ENCODE peak calls at places on chromosomes 12 and 14, in five cellular contexts. One of them, this sample, is unnamed.

GRCh38 chr12:93287152-93287551 is 90.6 kb upstream of the NUDT4 start:
- DNase-seq in WTC11: no peak
- DNase-seq in HCT116: no peak
- DNase-seq in HFFc6: no peak
- DNase-seq in GM10248: no peak
- DNase-seq in this sample: no peak

GRCh38 chr12:29460082-29460481 is 37.4 kb downstream of the OVCH1 start:
- DNase-seq in WTC11: no peak
- DNase-seq in HCT116: no peak
- DNase-seq in HFFc6: no peak
- DNase-seq in GM10248: no peak
- DNase-seq in this sample: no peak

GRCh38 chr14:70045715-70046535 is 142.8 kb downstream of the SLC8A3 start:
- DNase-seq in WTC11: peak
- DNase-seq in HCT116: peak
- DNase-seq in HFFc6: peak
- DNase-seq in GM10248: peak
- DNase-seq in this sample: peak

GRCh38 chr12:115323223-115323905 is 639.4 kb upstream of the TBX3 start:
- DNase-seq in WTC11: no peak
- DNase-seq in HCT116: no peak
- DNase-seq in HFFc6: peak
- DNase-seq in GM10248: no peak
- DNase-seq in this sample: no peak

GRCh38 chr12:93622485-93622884 is 50.0 kb downstream of the SOCS2 start:
- DNase-seq in WTC11: no peak
- DNase-seq in HCT116: no peak
- DNase-seq in HFFc6: no peak
- DNase-seq in GM10248: no peak
- DNase-seq in this sample: no peak

GRCh38 chr12:78885466-78885865 is 20.9 kb downstream of the SYT1 start:
- DNase-seq in WTC11: peak
- DNase-seq in HCT116: no peak
- DNase-seq in HFFc6: no peak
- DNase-seq in GM10248: no peak
- DNase-seq in this sample: no peak

GRCh38 chr12:52380271-52380694 is 5.2 kb downstream of the KRT84 start:
- DNase-seq in WTC11: peak
- DNase-seq in HCT116: no peak
- DNase-seq in HFFc6: peak
- DNase-seq in GM10248: no peak
- DNase-seq in this sample: no peak

GRCh38 chr12:72095025-72095424 is 156.4 kb downstream of the TPH2 start:
- DNase-seq in WTC11: no peak
- DNase-seq in HCT116: no peak
- DNase-seq in HFFc6: no peak
- DNase-seq in GM10248: no peak
- DNase-seq in this sample: no peak

GRCh38 chr14:99127651-99128167 is 144.3 kb downstream of the BCL11B start:
- DNase-seq in WTC11: no peak
- DNase-seq in HCT116: no peak
- DNase-seq in HFFc6: no peak
- DNase-seq in GM10248: no peak
- DNase-seq in this sample: no peak

GRCh38 chr12:25959069-25959961 is 833 bp downstream of the RASSF8 start:
- DNase-seq in WTC11: peak
- DNase-seq in HCT116: no peak
- DNase-seq in HFFc6: peak
- DNase-seq in GM10248: peak
- DNase-seq in this sample: no peak

GRCh38 chr12:124231980-124232653 is 62.8 kb upstream of the RFLNA start:
- DNase-seq in WTC11: no peak
- DNase-seq in HCT116: no peak
- DNase-seq in HFFc6: no peak
- DNase-seq in GM10248: no peak
- DNase-seq in this sample: no peak

GRCh38 chr12:71710276-71711125 is 24.6 kb downstream of the TMEM19 start:
- DNase-seq in WTC11: no peak
- DNase-seq in HCT116: peak
- DNase-seq in HFFc6: peak
- DNase-seq in GM10248: no peak
- DNase-seq in this sample: no peak

GRCh38 chr12:131849700-131850553 is 21.7 kb downstream of the MMP17 start:
- DNase-seq in WTC11: no peak
- DNase-seq in HCT116: no peak
- DNase-seq in HFFc6: no peak
- DNase-seq in GM10248: no peak
- DNase-seq in this sample: no peak

GRCh38 chr12:131851741-131852550 is 23.8 kb downstream of the MMP17 start:
- DNase-seq in WTC11: no peak
- DNase-seq in HCT116: no peak
- DNase-seq in HFFc6: no peak
- DNase-seq in GM10248: no peak
- DNase-seq in this sample: no peak

GRCh38 chr12:131852551-131853299 is 24.5 kb downstream of the MMP17 start:
- DNase-seq in WTC11: no peak
- DNase-seq in HCT116: no peak
- DNase-seq in HFFc6: no peak
- DNase-seq in GM10248: no peak
- DNase-seq in this sample: no peak

GRCh38 chr12:131848753-131849152 is 20.6 kb downstream of the MMP17 start:
- DNase-seq in WTC11: no peak
- DNase-seq in HCT116: no peak
- DNase-seq in HFFc6: no peak
- DNase-seq in GM10248: no peak
- DNase-seq in this sample: no peak

DNA sequence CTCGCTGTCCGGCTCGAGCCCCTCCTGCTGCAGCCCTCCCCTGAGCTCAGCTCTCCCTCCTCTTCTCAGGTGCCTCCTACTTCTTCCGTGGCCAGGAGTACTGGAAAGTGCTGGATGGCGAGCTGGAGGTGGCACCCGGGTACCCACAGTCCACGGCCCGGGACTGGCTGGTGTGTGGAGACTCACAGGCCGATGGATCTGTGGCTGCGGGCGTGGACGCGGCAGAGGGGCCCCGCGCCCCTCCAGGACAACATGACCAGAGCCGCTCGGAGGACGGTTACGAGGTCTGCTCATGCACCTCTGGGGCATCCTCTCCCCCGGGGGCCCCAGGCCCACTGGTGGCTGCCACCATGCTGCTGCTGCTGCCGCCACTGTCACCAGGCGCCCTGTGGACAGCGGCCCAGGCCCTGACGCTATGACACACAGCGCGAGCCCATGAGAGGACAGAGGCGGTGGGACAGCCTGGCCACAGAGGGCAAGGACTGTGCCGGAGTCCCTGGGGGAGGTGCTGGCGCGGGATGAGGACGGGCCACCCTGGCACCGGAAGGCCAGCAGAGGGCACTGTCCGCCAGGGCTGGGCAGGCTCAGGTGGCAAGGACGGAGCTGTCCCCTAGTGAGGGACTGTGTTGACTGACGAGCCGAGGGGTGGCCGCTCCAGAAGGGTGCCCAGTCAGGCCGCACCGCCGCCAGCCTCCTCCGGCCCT is 22.8 kb downstream of the MMP17 start:
- DNase-seq in WTC11: peak
- DNase-seq in HCT116: no peak
- DNase-seq in HFFc6: no peak
- DNase-seq in GM10248: no peak
- DNase-seq in this sample: no peak
- TF ChIP-seq CTCF in WTC11: peak
- TF ChIP-seq CTCF in HCT116: peak
- TF ChIP-seq CTCF in HFFc6: no peak
- TF ChIP-seq CTCF in GM10248: no peak
- TF ChIP-seq CTCF in this sample: no peak

GRCh38 chr14:73231874-73232851 is 5.1 kb upstream of the PAPLN start:
- DNase-seq in WTC11: peak
- DNase-seq in HCT116: no peak
- DNase-seq in HFFc6: no peak
- DNase-seq in GM10248: peak
- DNase-seq in this sample: peak
- TF ChIP-seq CTCF in WTC11: peak
- TF ChIP-seq CTCF in HCT116: peak
- TF ChIP-seq CTCF in HFFc6: peak
- TF ChIP-seq CTCF in GM10248: peak
- TF ChIP-seq CTCF in this sample: peak

GRCh38 chr14:35855886-35856481 is 29.8 kb downstream of the BRMS1L start:
- DNase-seq in WTC11: no peak
- DNase-seq in HCT116: no peak
- DNase-seq in HFFc6: no peak
- DNase-seq in GM10248: peak
- DNase-seq in this sample: peak
- TF ChIP-seq CTCF in WTC11: no peak
- TF ChIP-seq CTCF in HCT116: no peak
- TF ChIP-seq CTCF in HFFc6: no peak
- TF ChIP-seq CTCF in GM10248: peak
- TF ChIP-seq CTCF in this sample: no peak

GRCh38 chr14:21902561-21903199 is 229.1 kb upstream of the OR4E1 start:
- DNase-seq in WTC11: no peak
- DNase-seq in HCT116: no peak
- DNase-seq in HFFc6: no peak
- DNase-seq in GM10248: no peak
- DNase-seq in this sample: no peak
- TF ChIP-seq CTCF in WTC11: no peak
- TF ChIP-seq CTCF in HCT116: peak
- TF ChIP-seq CTCF in HFFc6: no peak
- TF ChIP-seq CTCF in GM10248: peak
- TF ChIP-seq CTCF in this sample: peak

GRCh38 chr12:50317198-50317597 is 33.9 kb upstream of the LIMA1 start:
- DNase-seq in WTC11: no peak
- DNase-seq in HCT116: no peak
- DNase-seq in HFFc6: no peak
- DNase-seq in GM10248: no peak
- DNase-seq in this sample: no peak
- TF ChIP-seq CTCF in WTC11: no peak
- TF ChIP-seq CTCF in HCT116: no peak
- TF ChIP-seq CTCF in HFFc6: peak
- TF ChIP-seq CTCF in GM10248: no peak
- TF ChIP-seq CTCF in this sample: no peak

GRCh38 chr14:101895256-101895655 is 69.1 kb upstream of the DYNC1H1 start:
- DNase-seq in WTC11: no peak
- DNase-seq in HCT116: no peak
- DNase-seq in HFFc6: no peak
- DNase-seq in GM10248: no peak
- DNase-seq in this sample: no peak
- TF ChIP-seq CTCF in WTC11: no peak
- TF ChIP-seq CTCF in HCT116: no peak
- TF ChIP-seq CTCF in HFFc6: no peak
- TF ChIP-seq CTCF in GM10248: no peak
- TF ChIP-seq CTCF in this sample: no peak

DNA sequence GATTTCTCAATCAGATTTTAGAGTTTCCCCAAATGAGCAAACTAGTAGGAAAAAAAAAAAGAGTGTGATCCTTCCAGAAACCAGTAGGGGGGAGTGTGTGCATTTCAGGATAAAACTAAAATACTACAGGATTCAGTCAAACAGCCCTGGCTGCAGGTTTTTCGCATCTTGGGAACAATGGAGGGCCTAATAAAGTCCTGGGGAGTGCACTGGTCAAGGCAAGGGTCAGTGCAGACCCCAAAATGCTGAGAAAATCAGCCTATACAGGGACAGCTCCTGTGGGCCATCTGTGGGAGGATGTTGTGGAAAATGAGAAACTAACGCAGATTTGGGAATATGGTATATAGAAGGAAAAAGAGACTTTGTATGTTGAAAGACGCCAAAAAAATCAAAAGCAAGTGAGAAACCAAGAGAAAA is 22.2 kb upstream of the ABCD4 start:
- DNase-seq in WTC11: peak
- DNase-seq in HCT116: no peak
- DNase-seq in HFFc6: peak
- DNase-seq in GM10248: peak
- DNase-seq in this sample: peak
- TF ChIP-seq CTCF in WTC11: peak
- TF ChIP-seq CTCF in HCT116: peak
- TF ChIP-seq CTCF in HFFc6: peak
- TF ChIP-seq CTCF in GM10248: peak
- TF ChIP-seq CTCF in this sample: peak

GRCh38 chr14:59133202-59133601 is 55.3 kb upstream of the DAAM1 start:
- DNase-seq in WTC11: no peak
- DNase-seq in HCT116: no peak
- DNase-seq in HFFc6: no peak
- DNase-seq in GM10248: no peak
- DNase-seq in this sample: no peak
- TF ChIP-seq CTCF in WTC11: no peak
- TF ChIP-seq CTCF in HCT116: peak
- TF ChIP-seq CTCF in HFFc6: peak
- TF ChIP-seq CTCF in GM10248: no peak
- TF ChIP-seq CTCF in this sample: peak

DNA sequence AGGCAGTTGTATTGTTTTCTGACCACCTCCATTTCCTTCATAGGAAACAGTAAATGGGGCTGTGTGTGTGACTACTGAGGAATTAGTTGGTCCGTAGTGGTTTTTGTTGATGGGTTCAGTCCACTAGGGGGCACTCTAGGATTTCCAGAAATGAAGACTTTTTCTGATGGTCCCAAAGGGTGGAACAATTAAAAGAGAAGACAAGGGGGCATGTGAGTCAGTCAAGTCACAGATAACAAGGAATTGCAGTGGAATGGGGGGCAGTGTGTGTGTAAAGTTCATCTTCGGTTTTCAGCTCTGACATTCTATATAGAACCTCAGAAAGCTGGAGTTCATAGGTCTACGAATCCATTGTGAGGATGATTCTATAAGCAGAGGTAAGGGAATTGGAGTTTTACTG is 186.6 kb upstream of the OR4E1 start:
- DNase-seq in WTC11: peak
- DNase-seq in HCT116: peak
- DNase-seq in HFFc6: no peak
- DNase-seq in GM10248: peak
- DNase-seq in this sample: peak
- TF ChIP-seq CTCF in WTC11: peak
- TF ChIP-seq CTCF in HCT116: peak
- TF ChIP-seq CTCF in HFFc6: peak
- TF ChIP-seq CTCF in GM10248: peak
- TF ChIP-seq CTCF in this sample: peak

GRCh38 chr14:68144051-68144681 is 324.6 kb downstream of the RAD51B start:
- DNase-seq in WTC11: no peak
- DNase-seq in HCT116: no peak
- DNase-seq in HFFc6: no peak
- DNase-seq in GM10248: no peak
- DNase-seq in this sample: no peak
- TF ChIP-seq CTCF in WTC11: no peak
- TF ChIP-seq CTCF in HCT116: no peak
- TF ChIP-seq CTCF in HFFc6: no peak
- TF ChIP-seq CTCF in GM10248: no peak
- TF ChIP-seq CTCF in this sample: no peak